ENCODE peak calls at places on chromosomes 6 and 20, in nine cellular contexts. Q, B, R, U, Y, L, V, E and K are unnamed samples.

GRCh38 chr6:15586528-15586927 is 76.3 kb downstream of the DTNBP1 start:
- DNase-seq in V (no peak), Y (no peak), E (no peak), R (no peak), U (no peak), L (no peak), Q (no peak), B (no peak), K (no peak)

GRCh38 chr20:46353506-46354206 is 45.4 kb upstream of the CDH22 start:
- DNase-seq in E (no peak), Q (no peak), Y (no peak), B (no peak), V (no peak), L (no peak), R (no peak), U (no peak), K (no peak)

GRCh38 chr20:10022615-10023014 is 12.2 kb upstream of the ANKEF1 start:
- DNase-seq in Y (no peak), L (no peak), Q (no peak), U (no peak), V (no peak), R (no peak), E (no peak), B (no peak), K (no peak)

GRCh38 chr20:24379116-24379927 is 90.1 kb upstream of the SYNDIG1 start:
- DNase-seq in Y (peak; percentile 15), U (peak; percentile 1), B (no peak), R (peak; percentile 42), E (peak; percentile 71), V (no peak), L (no peak), Q (peak; percentile 28), K (no peak)

GRCh38 chr6:33034554-33034953 is 25.2 kb upstream of the HLA-DOA start:
- DNase-seq in B (no peak), Q (no peak), L (no peak), R (no peak), E (no peak), Y (no peak), V (no peak), U (no peak), K (no peak)

GRCh38 chr20:63057133-63058117 is 50.7 kb upstream of the BHLHE23 start:
- DNase-seq in R (no peak), Q (no peak), E (peak; percentile 8), L (no peak), V (no peak), Y (no peak), U (no peak), B (no peak), K (no peak)

GRCh38 chr6:105972440-105972839 is 113.7 kb upstream of the PRDM1 start:
- DNase-seq in Q (no peak), E (no peak), R (no peak), L (no peak), U (no peak), B (no peak), Y (no peak), V (no peak), K (no peak)

GRCh38 chr6:3285732-3286131 is 27.0 kb downstream of the PSMG4 start:
- DNase-seq in Q (peak; percentile 6), Y (no peak), L (no peak), U (no peak), V (no peak), R (no peak), E (no peak), B (no peak), K (no peak)

GRCh38 chr6:130928993-130929678 is 101.9 kb downstream of the SMLR1 start:
- DNase-seq in V (no peak), B (no peak), R (peak; percentile 37), L (no peak), Q (no peak), E (peak; percentile 72), U (peak; percentile 63), Y (no peak), K (no peak)

GRCh38 chr6:37068523-37069270 is 63.2 kb downstream of the FGD2 start:
- DNase-seq in Y (no peak), V (no peak), E (no peak), U (no peak), L (peak; percentile 10), Q (no peak), B (no peak), R (no peak), K (no peak)

GRCh38 chr6:128327890-128328289 is 192.5 kb downstream of the PTPRK start:
- DNase-seq in R (peak; percentile 25), E (no peak), L (peak; percentile 5), V (no peak), U (no peak), B (no peak), Y (peak; percentile 19), Q (no peak), K (no peak)

GRCh38 chr6:76681781-76682180 is 609.3 kb upstream of the IMPG1 start:
- DNase-seq in Y (no peak), B (no peak), Q (no peak), V (no peak), U (peak; percentile 27), E (no peak), L (no peak), R (no peak), K (no peak)

GRCh38 chr6:158797331-158798202 is 21.6 kb downstream of the EZR start:
- DNase-seq in L (no peak), Y (no peak), Q (no peak), U (peak; percentile 54), V (no peak), B (no peak), E (peak; percentile 83), R (peak; percentile 64), K (no peak)

GRCh38 chr6:132768051-132768517 is 10.4 kb upstream of the VNN2 start:
- DNase-seq in Q (no peak), E (no peak), Y (peak; percentile 52), R (peak; percentile 36), V (no peak), L (peak; percentile 48), U (no peak), B (no peak), K (peak; percentile 49)

GRCh38 chr6:133978896-133979240 is 25.8 kb downstream of the TBPL1 start:
- DNase-seq in V (no peak), E (no peak), U (no peak), B (no peak), L (no peak), R (no peak), Q (no peak), Y (no peak), K (no peak)

GRCh38 chr6:34970962-34971361 is 81.9 kb downstream of the ANKS1A start:
- DNase-seq in R (peak; percentile 72), Y (no peak), V (no peak), U (no peak), E (peak; percentile 31), B (no peak), Q (no peak), L (no peak), K (no peak)

GRCh38 chr6:12355354-12355753 is 65.2 kb downstream of the EDN1 start:
- DNase-seq in B (no peak), Y (no peak), L (no peak), Q (no peak), U (no peak), V (no peak), E (no peak), R (no peak), K (no peak)
- TF ChIP-seq CTCF in B (no peak), Y (no peak), L (no peak), Q (no peak), U (no peak), V (no peak), E (no peak), R (no peak), K (no peak)

GRCh38 chr20:43658068-43658722 is 8.7 kb upstream of the MYBL2 start:
- DNase-seq in R (peak; percentile 77), U (no peak), E (peak; percentile 22), Q (no peak), Y (peak; percentile 37), L (no peak), V (no peak), B (no peak), K (no peak)
- TF ChIP-seq CTCF in R (no peak), U (peak; percentile 34), E (peak; percentile 9), Q (no peak), Y (no peak), L (no peak), V (no peak), B (no peak), K (no peak)

DNA sequence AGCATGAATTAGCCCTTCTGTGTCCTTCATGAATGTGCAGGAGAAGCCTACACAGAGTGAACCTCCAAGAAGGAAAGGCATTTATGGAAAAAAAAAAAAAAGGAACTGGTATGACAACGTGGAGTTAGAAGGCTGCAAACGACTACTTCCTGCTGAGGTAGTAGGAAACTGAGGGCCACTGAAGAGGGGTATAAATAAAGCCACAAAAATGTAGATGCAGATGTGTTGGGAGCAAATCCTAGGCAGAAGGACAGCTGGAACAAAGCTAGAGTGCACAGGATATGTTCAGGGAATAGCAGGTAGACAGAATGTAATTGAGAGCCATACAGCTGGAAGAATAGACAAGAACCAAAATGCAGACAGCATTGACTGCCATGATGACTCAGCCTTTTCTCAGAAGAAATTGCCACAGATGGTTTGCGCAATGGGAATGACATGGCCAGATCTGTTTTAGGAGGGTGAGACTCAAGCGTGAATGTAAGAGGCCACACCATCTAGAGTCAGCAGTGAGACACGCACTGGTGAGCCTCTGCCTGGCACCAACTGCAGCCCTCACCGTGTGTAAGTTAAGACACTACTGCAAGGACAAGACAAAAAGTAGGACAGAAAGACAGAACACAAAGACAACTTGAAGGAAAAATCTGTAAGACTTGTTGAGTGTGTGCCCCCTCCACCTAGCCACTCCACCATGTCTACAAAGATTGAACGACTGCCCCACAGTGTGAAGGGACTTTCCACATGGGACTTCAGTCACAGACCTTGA is 79.8 kb downstream of the KIF13A start:
- DNase-seq in L (no peak), Q (peak; percentile 80), R (peak; percentile 98), B (peak; percentile 26), Y (peak; percentile 95), E (peak; percentile 98), V (no peak), U (peak; percentile 96), K (peak; percentile 25)
- TF ChIP-seq CTCF in L (no peak), Q (peak; percentile 13), R (peak; percentile 59), B (no peak), Y (peak; percentile 15), E (no peak), V (no peak), U (peak; percentile 61), K (no peak)

GRCh38 chr6:13233106-13233505 is 95.2 kb downstream of the TBC1D7 start:
- DNase-seq in R (no peak), Q (no peak), U (no peak), V (no peak), B (no peak), E (no peak), Y (no peak), L (no peak), K (no peak)

GRCh38 chr6:13226071-13226470 is 102.3 kb downstream of the TBC1D7 start:
- DNase-seq in V (no peak), Y (no peak), E (no peak), B (no peak), Q (no peak), R (no peak), U (no peak), L (no peak), K (no peak)

GRCh38 chr6:13228264-13229204 is 99.8 kb downstream of the TBC1D7 start:
- DNase-seq in B (no peak), Y (no peak), V (no peak), E (no peak), L (no peak), Q (no peak), U (no peak), R (no peak), K (no peak)

GRCh38 chr6:13234130-13234529 is 94.2 kb downstream of the TBC1D7 start:
- DNase-seq in Q (no peak), R (peak; percentile 97), B (no peak), E (peak; percentile 18), V (no peak), L (no peak), U (no peak), Y (no peak), K (no peak)

GRCh38 chr6:13229205-13230085 is 98.9 kb downstream of the TBC1D7 start:
- DNase-seq in R (no peak), U (peak; percentile 2), Q (no peak), V (peak; percentile 88), L (peak; percentile 72), E (no peak), Y (peak; percentile 32), B (no peak), K (peak; percentile 21)
- TF ChIP-seq CTCF in R (no peak), U (no peak), Q (no peak), V (peak; percentile 52), L (peak; percentile 60), E (no peak), Y (peak; percentile 37), B (no peak), K (peak; percentile 20)